ENCODE peak calls at places on chromosomes 11 and 22, in seven cellular contexts. E is AG09319; F is stimulated activated CD8-positive, alpha-beta memory T cell treated with anti-CD3 and anti-CD28 coated beads, Interleukin-15, amount 100 ng/mL, for 1 hour; U is osteocyte; T is A549; B is posterior vena cava; L is GM12865. I is an unnamed sample.

GRCh38 chr11:93822359-93822758 is 28.1 kb downstream of the VSTM5 start:
- DNase-seq in E (no peak), F (no peak), U (no peak), T (no peak), B (no peak), L (no peak), I (no peak)

GRCh38 chr11:68012843-68013610 is 2.9 kb downstream of the ALDH3B1 start:
- DNase-seq in E (peak), F (no peak), U (peak), T (peak), B (no peak), L (no peak), I (peak)

GRCh38 chr11:77471520-77472234 is 2.2 kb downstream of the PAK1 start:
- DNase-seq in E (no peak), F (no peak), U (no peak), T (peak), B (no peak), L (peak), I (no peak)

GRCh38 chr11:107545101-107545514 is 20.4 kb downstream of the ALKBH8 start:
- DNase-seq in E (no peak), F (no peak), U (no peak), T (no peak), B (no peak), L (peak), I (peak)

GRCh38 chr22:45510376-45511232 is 7.9 kb downstream of the FBLN1 start:
- DNase-seq in E (no peak), F (no peak), U (no peak), T (no peak), B (no peak), L (no peak), I (no peak)

GRCh38 chr11:57288771-57289579 is 35.8 kb downstream of the TNKS1BP1 start:
- DNase-seq in E (no peak), F (no peak), U (no peak), T (no peak), B (no peak), L (no peak), I (peak)

GRCh38 chr11:83284501-83285051 is 1.6 kb downstream of the CCDC90B start:
- DNase-seq in E (no peak), F (no peak), U (no peak), T (no peak), B (no peak), L (no peak), I (peak)

GRCh38 chr22:45290410-45290936 is 5.7 kb downstream of the UPK3A start:
- DNase-seq in E (peak), F (no peak), U (no peak), T (no peak), B (no peak), L (no peak), I (peak)

GRCh38 chr22:24027991-24028390 is 16.9 kb downstream of the CABIN1 start:
- DNase-seq in E (no peak), F (no peak), U (peak), T (no peak), B (no peak), L (no peak), I (no peak)

GRCh38 chr11:36033936-36034335 is 90.1 kb downstream of the LDLRAD3 start:
- DNase-seq in E (no peak), F (no peak), U (no peak), T (no peak), B (no peak), L (no peak), I (no peak)

GRCh38 chr11:24249921-24250320 is 246.9 kb upstream of the LUZP2 start:
- DNase-seq in E (no peak), F (no peak), U (no peak), T (no peak), B (no peak), L (no peak), I (no peak)

GRCh38 chr11:130179396-130180306 is 20.1 kb downstream of the ST14 start:
- DNase-seq in E (no peak), F (no peak), U (no peak), T (no peak), B (no peak), L (no peak), I (no peak)

GRCh38 chr11:10728779-10729472 is 22.1 kb upstream of the CTR9 start:
- DNase-seq in E (no peak), F (no peak), U (no peak), T (no peak), B (no peak), L (no peak), I (no peak)

GRCh38 chr11:79809487-79809886 is 368.7 kb upstream of the TENM4 start:
- DNase-seq in E (no peak), F (no peak), U (no peak), T (no peak), B (no peak), L (no peak), I (no peak)

GRCh38 chr11:118343248-118343647 is 743 bp upstream of the CD3D start:
- DNase-seq in E (no peak), F (no peak), U (no peak), T (no peak), B (no peak), L (peak), I (no peak)

GRCh38 chr11:67628710-67629385 is 889 bp downstream of the NUDT8 start:
- DNase-seq in E (no peak), F (no peak), U (no peak), T (no peak), B (peak), L (no peak), I (no peak)

GRCh38 chr22:25447689-25448434 is 116.6 kb upstream of the GRK3 start:
- DNase-seq in E (no peak), F (peak), U (peak), T (peak), B (peak), L (peak), I (peak)

GRCh38 chr11:61577383-61578118 is 3.3 kb downstream of the SYT7 start:
- DNase-seq in E (no peak), F (no peak), U (no peak), T (no peak), B (no peak), L (no peak), I (peak)

GRCh38 chr11:33893711-33894401 is 2.0 kb upstream of the LMO2 start:
- DNase-seq in E (no peak), F (peak), U (no peak), T (no peak), B (no peak), L (peak), I (no peak)

GRCh38 chr11:102800774-102801173 is 2.8 kb upstream of the MMP1 start:
- DNase-seq in E (no peak), F (no peak), U (no peak), T (no peak), B (no peak), L (no peak), I (no peak)

GRCh38 chr11:121841487-121842167 is 274.4 kb downstream of the BLID start:
- DNase-seq in E (peak), F (no peak), U (no peak), T (no peak), B (no peak), L (no peak), I (peak)

GRCh38 chr22:26558246-26558895 is 31.6 kb downstream of the TPST2 start:
- DNase-seq in E (no peak), F (no peak), U (no peak), T (no peak), B (no peak), L (no peak), I (no peak)

GRCh38 chr22:40009231-40009769 is 14.5 kb downstream of the FAM83F start:
- DNase-seq in E (no peak), F (no peak), U (no peak), T (no peak), B (no peak), L (no peak), I (no peak)

GRCh38 chr11:18956630-18957029 is 17.4 kb upstream of the MRGPRX1 start:
- DNase-seq in E (no peak), F (no peak), U (no peak), T (no peak), B (no peak), L (no peak), I (no peak)

GRCh38 chr11:113151502-113151901 is 162.9 kb upstream of the TTC12 start:
- DNase-seq in E (no peak), F (no peak), U (no peak), T (no peak), B (no peak), L (no peak), I (no peak)

GRCh38 chr11:28092786-28093185 is 15.2 kb downstream of the KIF18A start:
- DNase-seq in E (no peak), F (no peak), U (no peak), T (no peak), B (no peak), L (no peak), I (no peak)

GRCh38 chr11:92804388-92804787 is 165.1 kb upstream of the MTNR1B start:
- DNase-seq in E (no peak), F (no peak), U (no peak), T (no peak), B (no peak), L (no peak), I (no peak)

GRCh38 chr11:132590554-132590953 is 941.7 kb downstream of the OPCML start:
- DNase-seq in E (no peak), F (no peak), U (no peak), T (no peak), B (no peak), L (no peak), I (no peak)

GRCh38 chr11:64119748-64120147 is 46.2 kb downstream of the MACROD1 start:
- DNase-seq in E (no peak), F (no peak), U (no peak), T (no peak), B (no peak), L (no peak), I (no peak)

GRCh38 chr11:44032304-44033085 is 15.3 kb upstream of the ACCSL start:
- DNase-seq in E (no peak), F (no peak), U (peak), T (no peak), B (peak), L (no peak), I (no peak)

GRCh38 chr11:62124186-62125113 is 639 bp downstream of the INCENP start:
- DNase-seq in E (no peak), F (no peak), U (no peak), T (peak), B (peak), L (peak), I (peak)

GRCh38 chr11:3120071-3120792 is 44.9 kb downstream of the OSBPL5 start:
- DNase-seq in E (no peak), F (no peak), U (no peak), T (no peak), B (peak), L (no peak), I (no peak)

GRCh38 chr11:65899356-65900124 is 648 bp downstream of the FOSL1 start:
- DNase-seq in E (peak), F (no peak), U (peak), T (peak), B (peak), L (peak), I (peak)

GRCh38 chr22:49362393-49362792 is 465.3 kb downstream of the BRD1 start:
- DNase-seq in E (no peak), F (no peak), U (peak), T (no peak), B (no peak), L (no peak), I (no peak)

GRCh38 chr22:44585559-44586121 is 87.6 kb upstream of the RTL6 start:
- DNase-seq in E (no peak), F (no peak), U (no peak), T (no peak), B (peak), L (no peak), I (no peak)

GRCh38 chr11:117796456-117797428 is at the start of gene DSCAML1:
- DNase-seq in E (no peak), F (no peak), U (no peak), T (peak), B (no peak), L (no peak), I (no peak)

GRCh38 chr11:10942621-10943020 is 84.8 kb upstream of the ZBED5 start:
- DNase-seq in E (no peak), F (no peak), U (no peak), T (no peak), B (no peak), L (no peak), I (no peak)

GRCh38 chr11:121754603-121755002 is 301.8 kb upstream of the SORL1-AS1 start:
- DNase-seq in E (no peak), F (no peak), U (no peak), T (no peak), B (no peak), L (no peak), I (no peak)